ENCODE peak calls at places on chromosomes 2 and 18, in six cellular contexts. One of them, this sample, is unnamed.

GRCh38 chr2:101361519-101361918 is 25.8 kb downstream of the CREG2 start:
- DNase-seq in activated T-cell treated with anti-CD3 and anti-CD28 coated beads for 48 hours: no peak
- DNase-seq in cerebellum: no peak
- DNase-seq in activated naive CD4-positive, alpha-beta T cell treated with Interleukin-2 at 50 U/mL for 16 hours: peak; percentile 15
- DNase-seq in Calu3: no peak
- DNase-seq in substantia nigra: no peak
- DNase-seq in this sample: peak; percentile 8

GRCh38 chr2:69577467-69578200 is 65.9 kb downstream of the AAK1 start:
- DNase-seq in activated T-cell treated with anti-CD3 and anti-CD28 coated beads for 48 hours: no peak
- DNase-seq in Calu3: no peak
- DNase-seq in substantia nigra: no peak
- DNase-seq in activated naive CD4-positive, alpha-beta T cell treated with Interleukin-2 at 50 U/mL for 16 hours: no peak
- DNase-seq in cerebellum: no peak
- DNase-seq in this sample: no peak

GRCh38 chr2:228086561-228086960 is 94.9 kb downstream of the SPHKAP start:
- DNase-seq in activated naive CD4-positive, alpha-beta T cell treated with Interleukin-2 at 50 U/mL for 16 hours: no peak
- DNase-seq in cerebellum: no peak
- DNase-seq in substantia nigra: no peak
- DNase-seq in activated T-cell treated with anti-CD3 and anti-CD28 coated beads for 48 hours: no peak
- DNase-seq in Calu3: no peak
- DNase-seq in this sample: no peak

GRCh38 chr2:171763602-171764001 is 76.3 kb downstream of the DYNC1I2 start:
- DNase-seq in activated naive CD4-positive, alpha-beta T cell treated with Interleukin-2 at 50 U/mL for 16 hours: no peak
- DNase-seq in activated T-cell treated with anti-CD3 and anti-CD28 coated beads for 48 hours: no peak
- DNase-seq in cerebellum: no peak
- DNase-seq in Calu3: no peak
- DNase-seq in substantia nigra: no peak
- DNase-seq in this sample: no peak

GRCh38 chr18:79905389-79905911 is 46.0 kb downstream of the SLC66A2 start:
- DNase-seq in substantia nigra: no peak
- DNase-seq in activated T-cell treated with anti-CD3 and anti-CD28 coated beads for 48 hours: no peak
- DNase-seq in activated naive CD4-positive, alpha-beta T cell treated with Interleukin-2 at 50 U/mL for 16 hours: no peak
- DNase-seq in Calu3: no peak
- DNase-seq in cerebellum: no peak
- DNase-seq in this sample: no peak

GRCh38 chr2:127153691-127154158 is 46.8 kb upstream of the BIN1 start:
- DNase-seq in Calu3: peak; percentile 44
- DNase-seq in activated naive CD4-positive, alpha-beta T cell treated with Interleukin-2 at 50 U/mL for 16 hours: no peak
- DNase-seq in cerebellum: no peak
- DNase-seq in activated T-cell treated with anti-CD3 and anti-CD28 coated beads for 48 hours: no peak
- DNase-seq in substantia nigra: peak; percentile 63
- DNase-seq in this sample: no peak

GRCh38 chr2:13128139-13128538 is 411.4 kb downstream of the TRIB2 start:
- DNase-seq in activated T-cell treated with anti-CD3 and anti-CD28 coated beads for 48 hours: no peak
- DNase-seq in cerebellum: no peak
- DNase-seq in substantia nigra: no peak
- DNase-seq in activated naive CD4-positive, alpha-beta T cell treated with Interleukin-2 at 50 U/mL for 16 hours: no peak
- DNase-seq in Calu3: no peak
- DNase-seq in this sample: no peak

GRCh38 chr2:237677951-237678481 is 50.6 kb downstream of the LRRFIP1 start:
- DNase-seq in substantia nigra: no peak
- DNase-seq in Calu3: no peak
- DNase-seq in activated naive CD4-positive, alpha-beta T cell treated with Interleukin-2 at 50 U/mL for 16 hours: no peak
- DNase-seq in cerebellum: no peak
- DNase-seq in activated T-cell treated with anti-CD3 and anti-CD28 coated beads for 48 hours: no peak
- DNase-seq in this sample: no peak

GRCh38 chr18:75408554-75409506 is 18.7 kb downstream of the SMIM21 start:
- DNase-seq in Calu3: peak; percentile 4
- DNase-seq in cerebellum: no peak
- DNase-seq in activated naive CD4-positive, alpha-beta T cell treated with Interleukin-2 at 50 U/mL for 16 hours: peak; percentile 28
- DNase-seq in substantia nigra: no peak
- DNase-seq in activated T-cell treated with anti-CD3 and anti-CD28 coated beads for 48 hours: peak; percentile 42
- DNase-seq in this sample: peak; percentile 45

GRCh38 chr2:241833101-241833937 is 24.3 kb downstream of the NEU4 start:
- DNase-seq in Calu3: no peak
- DNase-seq in activated naive CD4-positive, alpha-beta T cell treated with Interleukin-2 at 50 U/mL for 16 hours: no peak
- DNase-seq in substantia nigra: no peak
- DNase-seq in cerebellum: no peak
- DNase-seq in activated T-cell treated with anti-CD3 and anti-CD28 coated beads for 48 hours: no peak
- DNase-seq in this sample: no peak

GRCh38 chr2:235493775-235494715 is at the start of gene AGAP1:
- DNase-seq in substantia nigra: peak; percentile 92
- DNase-seq in activated T-cell treated with anti-CD3 and anti-CD28 coated beads for 48 hours: peak; percentile 21
- DNase-seq in cerebellum: peak; percentile 92
- DNase-seq in Calu3: peak; percentile 95
- DNase-seq in activated naive CD4-positive, alpha-beta T cell treated with Interleukin-2 at 50 U/mL for 16 hours: no peak
- DNase-seq in this sample: peak; percentile 33

GRCh38 chr2:118614856-118615255 is 232.6 kb downstream of the EN1 start:
- DNase-seq in substantia nigra: no peak
- DNase-seq in activated naive CD4-positive, alpha-beta T cell treated with Interleukin-2 at 50 U/mL for 16 hours: no peak
- DNase-seq in cerebellum: no peak
- DNase-seq in Calu3: no peak
- DNase-seq in activated T-cell treated with anti-CD3 and anti-CD28 coated beads for 48 hours: no peak
- DNase-seq in this sample: no peak